ENCODE peak calls at places on chromosomes 11 and 22, in nine cellular contexts. W, X, L, H, B, K, F, T and M are unnamed samples.

GRCh38 chr11:124602193-124602592 is 9.0 kb upstream of the PANX3 start:
- DNase-seq in T (no peak), K (no peak), F (peak), H (no peak), L (peak), W (no peak), B (no peak), X (no peak), M (no peak)

GRCh38 chr22:35419756-35420155 is 19.8 kb downstream of the MCM5 start:
- DNase-seq in L (no peak), B (no peak), X (no peak), K (no peak), F (no peak), W (no peak), H (no peak), T (no peak), M (no peak)

GRCh38 chr22:49983148-49984042 is 22.8 kb downstream of the PIM3 start:
- DNase-seq in T (no peak), K (no peak), W (peak), B (no peak), F (no peak), H (peak), X (no peak), L (no peak), M (peak)

GRCh38 chr22:24465566-24465965 is 29.6 kb upstream of the UPB1 start:
- DNase-seq in B (no peak), W (peak), T (peak), H (no peak), K (no peak), F (peak), L (no peak), X (no peak), M (no peak)

GRCh38 chr11:113014262-113014661 is 53.0 kb downstream of the NCAM1 start:
- DNase-seq in T (no peak), L (no peak), W (peak), H (no peak), K (no peak), B (no peak), X (no peak), F (no peak), M (peak)

GRCh38 chr11:30452114-30452513 is 129.2 kb downstream of the ARL14EP start:
- DNase-seq in B (no peak), W (no peak), T (no peak), L (no peak), F (no peak), X (no peak), K (no peak), H (no peak), M (no peak)

GRCh38 chr22:23698673-23699235 is 7.9 kb downstream of the RGL4 start:
- DNase-seq in W (no peak), H (no peak), L (no peak), K (no peak), X (no peak), B (no peak), F (peak), T (no peak), M (no peak)

GRCh38 chr11:70104419-70104818 is 26.3 kb downstream of the ANO1 start:
- DNase-seq in W (peak), L (no peak), T (no peak), H (no peak), X (no peak), B (no peak), K (no peak), F (no peak), M (no peak)

GRCh38 chr22:43745783-43746356 is 66.2 kb downstream of the EFCAB6 start:
- DNase-seq in X (no peak), K (no peak), T (no peak), W (no peak), B (no peak), H (no peak), F (no peak), L (no peak), M (no peak)

GRCh38 chr11:69435161-69435990 is 46.1 kb upstream of the LINC01488 start:
- DNase-seq in F (no peak), W (no peak), K (no peak), B (no peak), H (peak), L (no peak), T (no peak), X (no peak), M (no peak)

GRCh38 chr11:87466228-87466627 is 428.5 kb downstream of the TMEM135 start:
- DNase-seq in F (peak), B (no peak), K (no peak), L (no peak), T (no peak), W (peak), X (no peak), H (no peak), M (no peak)

GRCh38 chr11:112270551-112271180 is 10.0 kb upstream of the PLET1 start:
- DNase-seq in W (peak), T (peak), H (no peak), B (no peak), X (no peak), F (no peak), L (no peak), K (no peak), M (no peak)

GRCh38 chr22:25840162-25840561 is 98.2 kb downstream of the MYO18B start:
- DNase-seq in L (no peak), W (no peak), H (no peak), K (no peak), T (no peak), F (no peak), X (no peak), B (no peak), M (no peak)

GRCh38 chr22:30243671-30244465 is 2.7 kb downstream of the LIF start:
- DNase-seq in H (no peak), W (no peak), X (no peak), L (no peak), K (no peak), B (no peak), F (no peak), T (no peak), M (no peak)

GRCh38 chr11:124483422-124483821 is 37.9 kb upstream of the OR8B8 start:
- DNase-seq in K (no peak), F (no peak), H (no peak), X (no peak), W (no peak), B (no peak), T (no peak), L (no peak), M (no peak)

GRCh38 chr11:27158763-27159679 is 118.4 kb downstream of the BBOX1 start:
- DNase-seq in H (peak), B (peak), K (peak), F (peak), W (peak), L (peak), X (peak), T (peak), M (peak)

GRCh38 chr11:11849127-11849746 is 7.5 kb downstream of the USP47 start:
- DNase-seq in K (peak), L (peak), B (peak), H (peak), X (peak), W (peak), F (peak), T (peak), M (peak)

GRCh38 chr11:85664561-85665481 is at the start of gene CREBZF:
- DNase-seq in T (peak), W (peak), H (peak), F (peak), K (peak), X (peak), L (peak), B (peak), M (peak)

GRCh38 chr22:38461414-38462081 is 6.3 kb upstream of the KDELR3 start:
- DNase-seq in T (peak), F (peak), B (peak), L (peak), H (peak), X (peak), K (peak), W (peak), M (peak)

DNA sequence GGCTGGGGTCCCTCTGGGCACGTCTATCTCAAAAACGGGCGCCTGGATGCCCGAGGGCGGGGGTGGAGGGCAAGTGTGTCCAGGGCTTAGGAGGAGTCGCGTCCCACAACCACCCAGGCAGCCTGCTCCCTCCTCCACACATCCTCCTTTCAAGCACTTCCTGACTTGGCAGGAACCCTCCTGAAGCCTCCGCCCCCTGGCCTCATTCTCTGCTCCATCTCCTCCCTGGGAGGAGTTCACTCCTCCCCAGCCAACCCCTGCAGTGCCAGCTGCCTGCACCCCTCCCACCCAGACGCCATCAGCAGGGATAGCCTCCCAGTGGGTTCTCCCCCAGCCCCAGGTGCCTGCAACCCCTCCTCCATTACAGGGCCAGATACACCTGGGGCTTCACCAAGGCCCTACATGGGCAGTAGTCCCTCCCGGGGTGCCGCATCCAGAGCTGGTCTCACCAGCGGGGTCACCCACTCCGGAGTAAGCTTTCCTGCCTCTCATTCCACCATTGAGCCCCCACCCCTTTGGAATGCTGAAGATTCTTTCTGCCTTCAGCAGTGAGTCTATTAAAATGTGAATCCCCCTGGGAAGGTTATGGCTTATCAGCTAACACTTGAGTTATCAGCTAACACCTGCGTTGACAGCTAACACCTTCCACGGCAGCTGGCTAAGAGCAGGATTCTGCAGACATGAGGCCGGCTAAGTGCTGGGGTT is 24.4 kb downstream of the RTN4R start:
- DNase-seq in T (peak), W (peak), X (no peak), K (peak), L (peak), F (peak), B (no peak), H (no peak), M (peak)
- H2AFZ ChIP-seq in T (no peak), W (no peak), X (peak), K (peak), L (no peak), F (peak), B (no peak), H (no peak), M (peak)

GRCh38 chr11:122004446-122004845 is 111.6 kb downstream of the BLID start:
- DNase-seq in F (no peak), L (no peak), W (no peak), B (no peak), T (no peak), K (no peak), H (no peak), X (no peak), M (no peak)

GRCh38 chr11:122002926-122003325 is 113.1 kb downstream of the BLID start:
- DNase-seq in W (no peak), K (no peak), X (no peak), L (no peak), H (no peak), B (no peak), T (no peak), F (peak), M (no peak)

GRCh38 chr11:122002047-122002446 is 114.0 kb downstream of the BLID start:
- DNase-seq in K (no peak), W (no peak), F (no peak), X (no peak), B (no peak), T (no peak), H (no peak), L (no peak), M (no peak)

GRCh38 chr11:122007611-122008071 is 108.4 kb downstream of the BLID start:
- DNase-seq in T (no peak), W (no peak), B (no peak), X (no peak), H (no peak), K (no peak), L (no peak), F (peak), M (no peak)
- H2AFZ ChIP-seq in T (no peak), W (no peak), B (no peak), X (no peak), H (peak), K (no peak), L (no peak), F (peak), M (no peak)

GRCh38 chr11:18727499-18728236 is 1.7 kb upstream of the IGSF22 start:
- DNase-seq in W (peak), T (peak), K (peak), H (peak), B (peak), X (peak), F (peak), L (peak), M (peak)
- H2AFZ ChIP-seq in W (no peak), T (peak), K (peak), H (no peak), B (peak), X (no peak), F (peak), L (peak), M (peak)

GRCh38 chr11:969651-970205 is 44.1 kb downstream of the AP2A2 start:
- DNase-seq in F (no peak), W (no peak), T (no peak), X (no peak), L (no peak), H (no peak), K (no peak), B (no peak), M (no peak)
- H2AFZ ChIP-seq in F (no peak), W (no peak), T (no peak), X (no peak), L (no peak), H (no peak), K (no peak), B (no peak), M (no peak)

DNA sequence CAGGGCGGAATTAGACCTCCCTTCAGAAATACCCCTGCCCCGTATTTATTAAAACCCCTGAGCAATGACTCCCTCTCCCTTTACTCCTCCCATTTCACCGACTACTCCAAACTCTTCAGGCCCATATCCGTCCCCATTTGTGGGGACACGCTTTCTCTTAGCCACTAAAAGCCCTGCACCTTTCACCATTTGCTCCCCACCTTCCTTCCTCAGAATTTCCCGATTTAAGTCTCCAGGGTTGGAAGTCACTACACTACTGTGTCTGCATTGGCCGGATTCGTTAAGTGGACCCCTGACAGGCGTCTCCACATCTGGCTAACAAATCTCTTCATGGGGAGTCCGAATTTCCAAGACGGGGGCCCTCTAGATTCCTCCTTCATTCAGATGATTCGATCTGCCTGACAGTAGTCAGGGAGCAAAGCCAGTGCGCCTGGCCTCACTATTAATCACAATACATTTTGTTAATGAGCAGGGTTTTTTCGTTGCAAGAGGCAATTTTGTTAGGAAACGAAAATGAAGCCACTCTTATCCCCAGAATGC is 4.5 kb downstream of the SLC17A6 start:
- DNase-seq in F (no peak), W (no peak), K (no peak), L (no peak), X (no peak), T (no peak), B (no peak), H (peak), M (no peak)
- H2AFZ ChIP-seq in F (no peak), W (no peak), K (no peak), L (no peak), X (no peak), T (no peak), B (no peak), H (no peak), M (no peak)

DNA sequence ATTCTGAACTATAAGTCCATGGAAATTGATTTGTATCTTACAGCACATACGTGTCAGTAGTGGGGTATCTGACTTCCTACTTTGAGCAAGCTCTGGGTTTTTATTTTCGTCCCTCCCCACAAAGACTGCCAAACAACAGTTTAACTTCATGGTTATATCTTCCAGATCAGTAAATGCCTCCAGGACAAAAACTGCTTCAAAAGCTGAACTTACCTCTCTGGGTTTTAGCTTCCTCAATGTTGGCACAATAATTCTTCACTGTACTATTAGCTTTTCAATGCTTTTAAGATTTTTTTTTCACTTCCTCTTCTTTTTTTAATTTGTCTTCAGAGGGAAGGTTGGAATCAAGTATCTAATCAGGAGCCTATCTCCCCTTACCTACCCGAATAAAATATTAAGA is 4.1 kb upstream of the DPF2 start:
- DNase-seq in H (no peak), X (no peak), W (no peak), K (no peak), T (no peak), L (no peak), B (no peak), F (no peak), M (no peak)
- H2AFZ ChIP-seq in H (no peak), X (peak), W (no peak), K (peak), T (peak), L (peak), B (peak), F (peak), M (peak)

GRCh38 chr11:96276836-96277235 is 66.2 kb downstream of the MAML2 start:
- DNase-seq in H (no peak), K (no peak), B (no peak), W (peak), T (no peak), L (no peak), X (no peak), F (no peak), M (no peak)
- H2AFZ ChIP-seq in H (no peak), K (no peak), B (no peak), W (no peak), T (no peak), L (no peak), X (no peak), F (no peak), M (no peak)